ENCODE peak calls at places on chromosomes 7 and 10, in nine cellular contexts. O is mesothelial cell of epicardium; G is CD4-positive, CD25-positive, alpha-beta regulatory T cell; C is right cardiac atrium; B is stimulated activated CD4-positive, alpha-beta T cell treated with anti-CD3 and anti-CD28 coated beads, Interleukin-2, amount 100 ng/mL, for 48 hours; D is hippocampal formation; K is colonic mucosa; U is heart left ventricle; A is GM10248. Q is an unnamed sample.
A peak's percentile ranks its signal among the peaks of the same experiment; 100 is the strongest.

GRCh38 chr7:112143567-112143966 is 62.6 kb downstream of the DOCK4 start:
- DNase-seq in O (no peak), B (no peak), A (no peak), D (no peak), C (peak; percentile 81), U (no peak), G (no peak), K (no peak), Q (no peak)

GRCh38 chr10:78502208-78502943 is 468.7 kb downstream of the RPS24 start:
- DNase-seq in G (no peak), A (no peak), C (no peak), K (no peak), D (no peak), U (no peak), B (no peak), O (no peak), Q (no peak)

GRCh38 chr7:154423219-154423618 is 371.0 kb downstream of the DPP6 start:
- DNase-seq in D (no peak), G (no peak), K (no peak), C (no peak), B (no peak), O (no peak), U (no peak), A (no peak), Q (no peak)

GRCh38 chr10:47339759-47340612 is 8.2 kb upstream of the RBP3 start:
- DNase-seq in D (no peak), U (no peak), G (no peak), K (no peak), A (no peak), O (no peak), C (no peak), B (no peak), Q (peak; percentile 8)

GRCh38 chr10:23070819-23071218 is 24.6 kb upstream of the MSRB2 start:
- DNase-seq in A (no peak), O (no peak), C (no peak), D (no peak), B (no peak), G (no peak), U (no peak), K (no peak), Q (no peak)

GRCh38 chr10:112957589-112958202 is 7.6 kb downstream of the TCF7L2 start:
- DNase-seq in G (no peak), C (no peak), A (no peak), B (no peak), K (no peak), U (no peak), O (no peak), D (no peak), Q (no peak)

GRCh38 chr10:63700209-63700934 is 179.2 kb downstream of the REEP3 start:
- DNase-seq in U (no peak), A (no peak), K (no peak), O (no peak), C (peak; percentile 73), G (no peak), D (no peak), B (peak; percentile 15), Q (no peak)

GRCh38 chr7:102866480-102866879 is 46.3 kb upstream of the LRRC17 start:
- DNase-seq in O (no peak), C (no peak), D (no peak), B (no peak), U (no peak), A (no peak), K (no peak), G (no peak), Q (no peak)

GRCh38 chr10:60367431-60367830 is 22.2 kb downstream of the ANK3 start:
- DNase-seq in O (no peak), B (no peak), G (no peak), U (no peak), A (no peak), K (no peak), D (no peak), C (no peak), Q (no peak)

GRCh38 chr10:24435374-24435773 is 226.4 kb downstream of the KIAA1217 start:
- DNase-seq in B (no peak), K (no peak), A (no peak), O (no peak), D (no peak), U (no peak), C (no peak), G (no peak), Q (no peak)